ENCODE peak calls at places on chromosome 17, in nine cellular contexts. S is KG1, N is fibroblast of the aortic adventitia, Z is breast epithelium, F is AG04450, J is AG08396, T is OCI-LY7, B is brain microvascular endothelial cell, M is anterior cingulate cortex. W is an unnamed sample.
A peak's percentile ranks its signal among the peaks of the same experiment; 100 is the strongest.

GRCh38 chr17:27457731-27458523 is 1.7 kb downstream of the KSR1 start:
- DNase-seq in S (no peak), N (peak; percentile 52), Z (no peak), F (no peak), J (peak; percentile 45), T (no peak), B (no peak), M (no peak), W (peak; percentile 46)

GRCh38 chr17:81322271-81323082 is 27.4 kb upstream of the SLC38A10 start:
- DNase-seq in S (no peak), N (no peak), Z (no peak), F (no peak), J (peak; percentile 85), T (peak; percentile 68), B (no peak), M (no peak), W (peak; percentile 66)

GRCh38 chr17:6506679-6507231 is 49.6 kb downstream of the PITPNM3 start:
- DNase-seq in S (no peak), N (peak; percentile 57), Z (no peak), F (no peak), J (peak; percentile 47), T (no peak), B (no peak), M (no peak), W (peak; percentile 67)

GRCh38 chr17:13921841-13922776 is 147.2 kb upstream of the COX10 start:
- DNase-seq in S (no peak), N (no peak), Z (no peak), F (no peak), J (no peak), T (no peak), B (no peak), M (no peak), W (no peak)

GRCh38 chr17:48908853-48909394 is 717 bp downstream of the UBE2Z start:
- DNase-seq in S (peak; percentile 53), N (peak; percentile 78), Z (peak; percentile 65), F (peak; percentile 65), J (peak; percentile 75), T (peak; percentile 92), B (peak; percentile 82), M (peak; percentile 59), W (peak; percentile 70)

GRCh38 chr17:63420868-63421680 is 25.0 kb downstream of the CYB561 start:
- DNase-seq in S (no peak), N (no peak), Z (no peak), F (no peak), J (no peak), T (no peak), B (no peak), M (no peak), W (no peak)

GRCh38 chr17:75638893-75639292 is 5.7 kb downstream of the SMIM5 start:
- DNase-seq in S (no peak), N (no peak), Z (no peak), F (no peak), J (no peak), T (no peak), B (no peak), M (no peak), W (no peak)

GRCh38 chr17:83193336-83194188 is 114.2 kb downstream of the METRNL start:
- DNase-seq in S (peak; percentile 46), N (no peak), Z (peak; percentile 54), F (no peak), J (no peak), T (peak; percentile 50), B (no peak), M (no peak), W (no peak)

GRCh38 chr17:37392024-37392590 is 14.5 kb downstream of the ACACA start:
- DNase-seq in S (no peak), N (peak; percentile 82), Z (no peak), F (peak; percentile 47), J (peak; percentile 17), T (no peak), B (peak; percentile 87), M (no peak), W (peak; percentile 44)

GRCh38 chr17:77117415-77117814 is 23.4 kb upstream of the SEC14L1 start:
- DNase-seq in S (no peak), N (peak; percentile 65), Z (no peak), F (no peak), J (no peak), T (no peak), B (no peak), M (no peak), W (peak; percentile 49)

GRCh38 chr17:29802256-29802655 is 127.8 kb downstream of the SSH2 start:
- DNase-seq in S (no peak), N (no peak), Z (no peak), F (no peak), J (no peak), T (no peak), B (no peak), M (no peak), W (no peak)

GRCh38 chr17:7403043-7403901 is 625 bp downstream of the TMEM256 start:
- DNase-seq in S (no peak), N (no peak), Z (no peak), F (peak; percentile 39), J (peak; percentile 85), T (peak; percentile 16), B (no peak), M (no peak), W (peak; percentile 84)

GRCh38 chr17:42279776-42280630 is 3.8 kb upstream of the STAT5B start:
- DNase-seq in S (no peak), N (no peak), Z (no peak), F (no peak), J (no peak), T (no peak), B (no peak), M (no peak), W (no peak)

GRCh38 chr17:34246872-34247271 is 8.2 kb upstream of the CCL2 start:
- DNase-seq in S (no peak), N (no peak), Z (no peak), F (no peak), J (no peak), T (no peak), B (no peak), M (no peak), W (no peak)

GRCh38 chr17:58541249-58541648 is 26.8 kb upstream of the MTMR4 start:
- DNase-seq in S (no peak), N (no peak), Z (no peak), F (no peak), J (no peak), T (peak; percentile 56), B (no peak), M (no peak), W (no peak)

GRCh38 chr17:55672585-55673501 is 49.8 kb downstream of the TMEM100 start:
- DNase-seq in S (no peak), N (peak; percentile 23), Z (no peak), F (no peak), J (no peak), T (no peak), B (no peak), M (no peak), W (no peak)

GRCh38 chr17:1709403-1709891 is 730 bp downstream of the TLCD2 start:
- DNase-seq in S (no peak), N (no peak), Z (no peak), F (no peak), J (no peak), T (no peak), B (no peak), M (no peak), W (peak; percentile 42)

GRCh38 chr17:49201481-49201927 is 8.9 kb downstream of the GNGT2 start:
- DNase-seq in S (no peak), N (peak; percentile 64), Z (no peak), F (no peak), J (no peak), T (no peak), B (peak; percentile 25), M (no peak), W (peak; percentile 44)

GRCh38 chr17:73042809-73043685 is 49.4 kb downstream of the SLC39A11 start:
- DNase-seq in S (no peak), N (peak; percentile 80), Z (no peak), F (no peak), J (no peak), T (no peak), B (no peak), M (peak; percentile 3), W (no peak)

GRCh38 chr17:47188266-47188665 is 829 bp downstream of the CDC27 start:
- DNase-seq in S (no peak), N (peak; percentile 65), Z (no peak), F (no peak), J (no peak), T (peak; percentile 51), B (peak; percentile 59), M (no peak), W (peak; percentile 17)

GRCh38 chr17:81416612-81417011 is 21.4 kb downstream of the BAHCC1 start:
- DNase-seq in S (no peak), N (no peak), Z (no peak), F (no peak), J (no peak), T (no peak), B (no peak), M (no peak), W (no peak)

GRCh38 chr17:77391668-77392375 is 251.1 kb downstream of the SEC14L1 start:
- DNase-seq in S (no peak), N (peak; percentile 99), Z (no peak), F (peak; percentile 96), J (peak; percentile 92), T (no peak), B (peak; percentile 91), M (no peak), W (peak; percentile 93)

GRCh38 chr17:1267471-1267947 is 2.7 kb upstream of the BHLHA9 start:
- DNase-seq in S (no peak), N (peak; percentile 79), Z (no peak), F (no peak), J (no peak), T (no peak), B (no peak), M (no peak), W (no peak)

GRCh38 chr17:18110636-18111145 is 2.1 kb downstream of the MYO15A start:
- DNase-seq in S (no peak), N (no peak), Z (no peak), F (no peak), J (no peak), T (no peak), B (no peak), M (no peak), W (no peak)

GRCh38 chr17:43967251-43967875 is 13.6 kb upstream of the PYY start:
- DNase-seq in S (no peak), N (no peak), Z (no peak), F (no peak), J (no peak), T (no peak), B (no peak), M (no peak), W (no peak)

GRCh38 chr17:58412910-58413630 is 4.3 kb downstream of the RNF43 start:
- DNase-seq in S (no peak), N (no peak), Z (no peak), F (no peak), J (no peak), T (no peak), B (no peak), M (no peak), W (no peak)

GRCh38 chr17:79353016-79353415 is 257.8 kb downstream of the RBFOX3 start:
- DNase-seq in S (no peak), N (no peak), Z (no peak), F (no peak), J (no peak), T (no peak), B (no peak), M (no peak), W (no peak)

GRCh38 chr17:46978489-46979022 is 497 bp downstream of the RPRML start:
- DNase-seq in S (no peak), N (no peak), Z (no peak), F (no peak), J (no peak), T (peak; percentile 45), B (no peak), M (no peak), W (no peak)

GRCh38 chr17:71709271-71709670 is 411.5 kb upstream of the SOX9 start:
- DNase-seq in S (no peak), N (no peak), Z (no peak), F (no peak), J (peak; percentile 4), T (no peak), B (no peak), M (no peak), W (peak; percentile 60)

GRCh38 chr17:40344321-40345160 is 20.0 kb downstream of the GJD3 start:
- DNase-seq in S (no peak), N (no peak), Z (no peak), F (no peak), J (peak; percentile 73), T (no peak), B (no peak), M (no peak), W (no peak)

GRCh38 chr17:28717578-28718316 is at the start of gene RAB34:
- DNase-seq in S (peak; percentile 11), N (peak; percentile 86), Z (peak; percentile 66), F (peak; percentile 74), J (peak; percentile 80), T (no peak), B (peak; percentile 70), M (peak; percentile 29), W (peak; percentile 68)